ENCODE peak calls at places on chromosomes 2 and 18, in nine cellular contexts. A is transverse colon, L is breast epithelium, U is suprapubic skin, T is testis, I is heart left ventricle, O is gastrocnemius medialis, Y is stomach, G is HCT116. D is an unnamed sample.

GRCh38 chr2:11044201-11044600 is 111.1 kb upstream of the SLC66A3 start:
- DNase-seq in L (no peak), A (no peak), O (no peak), U (no peak), I (no peak), T (no peak), G (no peak), Y (no peak), D (no peak)

GRCh38 chr18:24659837-24660720 is 199.6 kb downstream of the HRH4 start:
- DNase-seq in A (peak; percentile 24), T (peak; percentile 16), L (peak; percentile 22), O (no peak), I (peak; percentile 56), Y (no peak), U (peak; percentile 64), G (no peak), D (no peak)

GRCh38 chr2:174771136-174771535 is 6.9 kb upstream of the CHRNA1 start:
- DNase-seq in O (no peak), L (no peak), I (no peak), T (no peak), A (no peak), Y (no peak), G (no peak), U (no peak), D (no peak)

GRCh38 chr2:180412224-180412623 is 405.1 kb upstream of the CWC22 start:
- DNase-seq in T (no peak), L (no peak), I (no peak), G (no peak), U (no peak), A (no peak), O (no peak), Y (no peak), D (no peak)

GRCh38 chr18:22074343-22075070 is 94.9 kb upstream of the GATA6 start:
- DNase-seq in O (no peak), L (no peak), I (no peak), Y (no peak), T (no peak), G (no peak), U (no peak), A (no peak), D (no peak)

GRCh38 chr2:160967523-160967922 is 192.7 kb upstream of the TANK start:
- DNase-seq in O (no peak), Y (no peak), T (no peak), U (no peak), I (no peak), A (no peak), G (no peak), L (no peak), D (no peak)

GRCh38 chr2:174693344-174693743 is 70.9 kb downstream of the CHRNA1 start:
- DNase-seq in U (no peak), L (no peak), G (no peak), O (no peak), T (no peak), Y (no peak), A (no peak), I (no peak), D (no peak)

GRCh38 chr2:173427887-173428683 is 73.4 kb downstream of the CDCA7 start:
- DNase-seq in L (peak; percentile 90), G (no peak), A (no peak), T (peak; percentile 53), U (no peak), O (peak; percentile 43), Y (peak; percentile 70), I (peak; percentile 63), D (peak; percentile 91)

GRCh38 chr18:11857177-11857887 is 6.1 kb downstream of the CHMP1B start:
- DNase-seq in U (no peak), G (peak; percentile 95), O (peak; percentile 92), L (no peak), T (no peak), A (peak; percentile 83), I (peak; percentile 56), Y (peak; percentile 56), D (peak; percentile 79)

GRCh38 chr2:241201445-241202267 is 13.2 kb downstream of the ANO7 start:
- DNase-seq in T (no peak), U (no peak), I (no peak), A (no peak), G (no peak), L (no peak), Y (no peak), O (no peak), D (no peak)

GRCh38 chr2:127177617-127178278 is 42.4 kb downstream of the CYP27C1 start:
- DNase-seq in Y (peak; percentile 16), T (no peak), O (no peak), A (no peak), L (no peak), I (no peak), U (no peak), G (no peak), D (no peak)

GRCh38 chr2:96091141-96091710 is 25.1 kb downstream of the ADRA2B start:
- DNase-seq in I (no peak), Y (peak; percentile 77), T (no peak), L (peak; percentile 11), O (no peak), A (peak; percentile 78), U (no peak), G (no peak), D (no peak)

GRCh38 chr2:219596954-219597551 is 604 bp upstream of the STK11IP start:
- DNase-seq in I (no peak), T (no peak), L (no peak), O (no peak), A (no peak), Y (no peak), G (no peak), U (no peak), D (no peak)

GRCh38 chr2:16686641-16687040 is 21.0 kb upstream of the CYRIA start:
- DNase-seq in O (no peak), A (no peak), T (no peak), Y (no peak), I (no peak), L (no peak), U (no peak), G (no peak), D (no peak)

GRCh38 chr2:208354964-208355381 is 51.6 kb upstream of the PTH2R start:
- DNase-seq in I (no peak), T (no peak), O (no peak), A (no peak), G (no peak), U (no peak), L (no peak), Y (no peak), D (no peak)

DNA sequence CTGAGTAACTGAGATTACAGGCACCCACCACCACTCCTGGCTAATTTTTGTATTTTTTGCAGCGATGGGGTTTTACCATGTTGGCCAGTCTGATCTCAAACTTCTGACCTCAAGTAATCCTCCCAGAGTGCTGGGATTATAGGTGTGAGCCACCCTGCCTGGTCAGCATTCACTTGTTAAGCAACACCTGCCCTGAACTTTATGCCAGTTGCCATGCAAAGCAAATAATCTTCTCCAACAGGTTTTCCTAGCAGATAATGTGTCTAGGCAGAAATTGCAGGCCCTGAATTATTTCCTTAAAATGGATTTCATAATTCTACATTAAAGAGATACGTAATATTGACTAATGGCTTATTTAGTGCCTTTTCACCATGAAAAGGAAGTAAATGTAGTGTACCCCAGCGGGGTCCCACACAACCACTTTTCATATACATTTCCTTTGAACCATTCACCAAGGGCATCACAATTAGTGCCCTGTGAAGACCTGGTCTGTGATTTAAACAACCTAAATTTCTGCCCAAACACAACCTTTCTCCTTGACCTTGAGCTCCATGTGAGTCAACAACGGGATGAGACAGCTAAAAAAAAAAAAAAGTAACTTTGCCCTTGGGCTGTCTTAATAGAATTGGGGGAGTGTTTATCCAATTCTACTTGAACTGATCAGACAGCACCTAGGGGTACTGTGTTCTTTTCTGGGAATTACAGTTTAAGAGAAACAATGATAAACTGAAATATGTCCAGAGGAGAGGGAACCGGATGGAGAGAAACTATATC is 41.6 kb downstream of the EEF1B2 start:
- DNase-seq in I (no peak), Y (no peak), G (no peak), U (no peak), L (no peak), T (no peak), O (no peak), A (no peak), D (no peak)
- H3K27ac ChIP-seq in I (no peak overlapping the region), Y (no peak overlapping the region), G (no peak overlapping the region), U (peak overlapping the region; percentile 3), L (no peak overlapping the region), T (no peak overlapping the region), O (no peak overlapping the region), A (no peak overlapping the region), D (no peak overlapping the region)

DNA sequence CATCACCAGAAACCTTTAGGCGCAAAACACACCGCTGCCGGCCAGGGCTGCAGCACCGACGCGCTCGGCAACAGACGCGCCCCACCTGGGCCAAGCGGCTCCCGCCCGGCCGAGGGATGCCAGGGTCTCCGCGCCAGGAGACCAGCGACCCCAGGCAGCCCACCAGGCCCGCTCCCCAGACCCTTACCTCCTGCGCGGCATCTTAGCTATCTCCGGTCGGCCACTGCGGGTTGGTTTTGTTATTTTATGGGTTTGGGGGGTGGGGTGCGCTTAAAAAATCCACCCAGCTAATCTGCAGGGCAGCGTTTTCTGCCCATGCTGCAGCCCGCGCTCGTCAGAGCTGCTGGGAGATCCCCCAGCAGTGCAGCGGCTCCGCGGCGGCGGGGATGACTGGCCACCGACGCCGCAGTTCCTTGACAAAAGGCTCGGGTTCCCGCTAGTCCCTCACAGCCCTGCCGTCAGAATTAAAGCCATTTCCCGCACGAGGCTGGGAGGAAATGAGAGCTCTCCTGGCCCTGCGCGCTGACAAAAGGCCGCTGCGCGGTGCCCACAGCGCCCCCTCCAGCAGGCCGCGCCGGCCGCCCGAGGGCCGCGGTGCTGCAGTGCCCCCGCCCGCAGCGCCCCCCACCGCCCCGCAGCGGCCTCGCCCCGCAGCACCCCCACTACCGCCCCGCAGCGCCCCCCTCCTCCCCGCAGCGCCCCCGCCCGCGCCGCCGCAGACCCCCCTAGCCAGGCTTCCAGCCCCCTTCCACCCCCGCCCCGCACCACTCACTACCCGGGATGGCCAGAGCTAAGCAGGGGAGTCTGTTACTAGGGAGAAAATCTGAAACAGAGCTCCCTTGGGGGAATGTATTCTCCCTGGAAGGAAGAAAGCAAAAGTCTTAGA is at the start of gene ADD2:
- DNase-seq in L (no peak), I (peak; percentile 39), G (no peak), T (peak; percentile 30), Y (no peak), O (no peak), A (peak; percentile 9), U (no peak), D (peak; percentile 26)
- TF ChIP-seq POLR2A in L (no peak), I (no peak), G (no peak), T (no peak), Y (no peak), O (no peak), A (no peak), U (no peak), D (no peak)

GRCh38 chr2:100834221-100834620 is 14.3 kb downstream of the NPAS2 start:
- DNase-seq in Y (no peak), I (no peak), O (no peak), L (no peak), U (no peak), T (no peak), A (no peak), G (no peak), D (peak; percentile 4)
- H3K27ac ChIP-seq in Y (peak overlapping the region; percentile 22), I (peak overlapping the region; percentile 66), O (peak overlapping the region; percentile 74), L (no peak overlapping the region), U (no peak overlapping the region), T (no peak overlapping the region), A (no peak overlapping the region), G (no peak overlapping the region), D (peak overlapping the region; percentile 10)

DNA sequence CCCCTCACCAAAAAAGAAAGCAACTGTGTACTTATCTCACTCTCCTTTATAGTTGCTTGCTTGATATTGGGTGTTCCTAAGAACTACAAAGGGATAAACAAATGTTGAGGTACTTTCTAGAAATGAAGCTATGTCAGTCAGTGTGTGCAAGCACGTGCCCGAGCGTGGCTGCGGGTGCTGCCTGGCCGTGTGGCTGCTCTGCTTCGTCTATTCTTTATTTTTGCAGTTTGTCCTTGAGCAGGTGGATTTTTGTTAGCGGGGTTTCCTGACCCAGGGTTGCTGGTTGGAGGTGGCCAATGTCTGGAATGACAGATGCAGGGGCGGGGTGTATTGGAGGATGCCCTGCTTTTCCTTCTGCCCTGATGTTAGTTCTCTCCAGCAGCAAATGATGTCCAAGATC is 62.6 kb downstream of the ACOXL start:
- DNase-seq in T (no peak), U (no peak), Y (no peak), I (no peak), A (no peak), L (no peak), O (no peak), G (no peak), D (no peak)
- TF ChIP-seq POLR2A in T (no peak), U (no peak), Y (no peak), I (no peak), A (no peak), L (no peak), O (no peak), G (no peak), D (no peak)

D was measured in thyroid gland.